ENCODE peak calls at places on chromosome 11, in nine cellular contexts. Q is gastrocnemius medialis; U is effector CD4-positive, alpha-beta T cell; I is NCI-H1694 treated with DMSO at 0.1 percent for 48 hours; M is stimulated activated CD4-positive, alpha-beta T cell treated with anti-CD3 and anti-CD28 coated beads, Interleukin-4, amount 100 ng/mL, for 24 hours; F is globus pallidus; G is activated CD4-positive, alpha-beta T cell treated with anti-CD3 and anti-CD28 coated beads for 4 hours; N is progenitor cell of endocrine pancreas; X is suprapubic skin. W is an unnamed sample.

GRCh38 chr11:97544401-97544800 is 1154.6 kb downstream of the JRKL start:
- DNase-seq in Q (no peak), U (no peak), I (no peak), M (no peak), F (no peak), G (no peak), N (no peak), X (no peak), W (no peak)

GRCh38 chr11:60125962-60126585 is 37.6 kb downstream of the MS4A2 start:
- DNase-seq in Q (no peak), U (no peak), I (no peak), M (no peak), F (no peak), G (no peak), N (no peak), X (no peak), W (no peak)

GRCh38 chr11:107446822-107447431 is 10.7 kb downstream of the CWF19L2 start:
- DNase-seq in Q (no peak), U (no peak), I (no peak), M (no peak), F (no peak), G (no peak), N (no peak), X (no peak), W (no peak)

GRCh38 chr11:78414321-78415051 is 3.1 kb downstream of the GAB2 start:
- DNase-seq in Q (no peak), U (no peak), I (no peak), M (no peak), F (peak), G (no peak), N (no peak), X (no peak), W (no peak)

GRCh38 chr11:130103296-130103814 is 33.7 kb downstream of the APLP2 start:
- DNase-seq in Q (no peak), U (no peak), I (no peak), M (no peak), F (no peak), G (no peak), N (no peak), X (no peak), W (no peak)

GRCh38 chr11:72244317-72245231 is 598 bp upstream of the PHOX2A start:
- DNase-seq in Q (no peak), U (no peak), I (no peak), M (no peak), F (no peak), G (no peak), N (no peak), X (no peak), W (no peak)

GRCh38 chr11:68343761-68344256 is 31.4 kb downstream of the LRP5 start:
- DNase-seq in Q (no peak), U (no peak), I (no peak), M (no peak), F (no peak), G (no peak), N (no peak), X (no peak), W (no peak)

GRCh38 chr11:104995001-104995408 is 26.6 kb upstream of the CASP4 start:
- DNase-seq in Q (no peak), U (no peak), I (no peak), M (no peak), F (no peak), G (no peak), N (no peak), X (no peak), W (no peak)

GRCh38 chr11:41316726-41317125 is 142.7 kb downstream of the LRRC4C start:
- DNase-seq in Q (no peak), U (no peak), I (no peak), M (no peak), F (no peak), G (no peak), N (no peak), X (no peak), W (no peak)

GRCh38 chr11:99325807-99326206 is 305.1 kb downstream of the CNTN5 start:
- DNase-seq in Q (peak), U (no peak), I (no peak), M (no peak), F (no peak), G (no peak), N (no peak), X (no peak), W (no peak)

GRCh38 chr11:61683961-61684869 is 4.0 kb downstream of the DAGLA start:
- DNase-seq in Q (no peak), U (no peak), I (no peak), M (no peak), F (no peak), G (peak), N (no peak), X (no peak), W (peak)

GRCh38 chr11:84419576-84419975 is 1133.4 kb upstream of the CCDC90B start:
- DNase-seq in Q (no peak), U (no peak), I (no peak), M (no peak), F (no peak), G (no peak), N (no peak), X (no peak), W (no peak)

GRCh38 chr11:75311858-75312288 is 39.6 kb downstream of the ARRB1 start:
- DNase-seq in Q (peak), U (no peak), I (no peak), M (no peak), F (peak), G (no peak), N (no peak), X (peak), W (peak)

GRCh38 chr11:8098361-8098760 is 17.4 kb downstream of the TUB start:
- DNase-seq in Q (no peak), U (no peak), I (no peak), M (no peak), F (no peak), G (no peak), N (no peak), X (no peak), W (no peak)

GRCh38 chr11:65574963-65575567 is 788 bp upstream of the EHBP1L1 start:
- DNase-seq in Q (peak), U (no peak), I (no peak), M (no peak), F (no peak), G (no peak), N (no peak), X (no peak), W (no peak)

GRCh38 chr11:10325398-10326079 is 20.7 kb downstream of the ADM start:
- DNase-seq in Q (no peak), U (no peak), I (no peak), M (no peak), F (no peak), G (no peak), N (no peak), X (no peak), W (no peak)

GRCh38 chr11:84969103-84969502 is 658.0 kb downstream of the DLG2 start:
- DNase-seq in Q (no peak), U (no peak), I (no peak), M (no peak), F (no peak), G (no peak), N (no peak), X (no peak), W (no peak)